ENCODE peak calls at places on chromosomes 16 and 17, in five cellular contexts. One of them, this sample, is unnamed.

GRCh38 chr17:50708050-50709000 is 611 bp upstream of the ANKRD40 start:
- DNase-seq in WTC11: no peak
- DNase-seq in H9: no peak
- DNase-seq in ascending aorta: no peak
- DNase-seq in CD8-positive, alpha-beta T cell: no peak
- DNase-seq in this sample: no peak

GRCh38 chr17:73564856-73565255 is 79.4 kb downstream of the SDK2 start:
- DNase-seq in CD8-positive, alpha-beta T cell: no peak
- DNase-seq in WTC11: no peak
- DNase-seq in ascending aorta: no peak
- DNase-seq in H9: no peak
- DNase-seq in this sample: no peak

GRCh38 chr16:59013930-59014329 is 279.8 kb upstream of the GOT2 start:
- DNase-seq in ascending aorta: no peak
- DNase-seq in H9: no peak
- DNase-seq in CD8-positive, alpha-beta T cell: no peak
- DNase-seq in WTC11: no peak
- DNase-seq in this sample: no peak

GRCh38 chr16:28000314-28000713 is 63.2 kb downstream of the GSG1L start:
- DNase-seq in H9: no peak
- DNase-seq in ascending aorta: no peak
- DNase-seq in CD8-positive, alpha-beta T cell: no peak
- DNase-seq in WTC11: no peak
- DNase-seq in this sample: no peak

GRCh38 chr17:49548506-49549310 is 27.0 kb upstream of the NXPH3 start:
- DNase-seq in H9: peak
- DNase-seq in ascending aorta: peak
- DNase-seq in CD8-positive, alpha-beta T cell: no peak
- DNase-seq in WTC11: peak
- DNase-seq in this sample: no peak

GRCh38 chr17:34319087-34319486 is at the start of gene CCL8:
- DNase-seq in CD8-positive, alpha-beta T cell: no peak
- DNase-seq in WTC11: no peak
- DNase-seq in ascending aorta: no peak
- DNase-seq in H9: no peak
- DNase-seq in this sample: no peak

GRCh38 chr17:6995500-6996255 is at the start of gene ALOX12:
- DNase-seq in WTC11: peak
- DNase-seq in ascending aorta: no peak
- DNase-seq in CD8-positive, alpha-beta T cell: no peak
- DNase-seq in H9: peak
- DNase-seq in this sample: no peak

GRCh38 chr17:27608330-27609230 is 22.4 kb upstream of the LGALS9 start:
- DNase-seq in WTC11: no peak
- DNase-seq in CD8-positive, alpha-beta T cell: no peak
- DNase-seq in H9: no peak
- DNase-seq in ascending aorta: no peak
- DNase-seq in this sample: no peak

GRCh38 chr17:13244511-13244910 is 226.7 kb upstream of the ELAC2 start:
- DNase-seq in WTC11: no peak
- DNase-seq in CD8-positive, alpha-beta T cell: no peak
- DNase-seq in ascending aorta: no peak
- DNase-seq in H9: no peak
- DNase-seq in this sample: no peak

GRCh38 chr17:21370430-21370829 is 5.7 kb upstream of the KCNJ12 start:
- DNase-seq in CD8-positive, alpha-beta T cell: no peak
- DNase-seq in ascending aorta: no peak
- DNase-seq in H9: no peak
- DNase-seq in WTC11: no peak
- DNase-seq in this sample: peak

GRCh38 chr17:50028207-50029120 is 27.4 kb upstream of the ITGA3 start:
- DNase-seq in H9: peak
- DNase-seq in WTC11: peak
- DNase-seq in ascending aorta: peak
- DNase-seq in CD8-positive, alpha-beta T cell: no peak
- DNase-seq in this sample: no peak

GRCh38 chr17:44916781-44917241 is 1.5 kb upstream of the GFAP start:
- DNase-seq in WTC11: no peak
- DNase-seq in ascending aorta: peak
- DNase-seq in CD8-positive, alpha-beta T cell: no peak
- DNase-seq in H9: no peak
- DNase-seq in this sample: no peak

GRCh38 chr17:64380985-64381384 is 9.7 kb downstream of the PECAM1 start:
- DNase-seq in ascending aorta: no peak
- DNase-seq in CD8-positive, alpha-beta T cell: no peak
- DNase-seq in H9: no peak
- DNase-seq in WTC11: no peak
- DNase-seq in this sample: no peak

GRCh38 chr16:25210758-25211157 is 6.0 kb upstream of the AQP8 start:
- DNase-seq in CD8-positive, alpha-beta T cell: no peak
- DNase-seq in WTC11: no peak
- DNase-seq in ascending aorta: no peak
- DNase-seq in H9: no peak
- DNase-seq in this sample: no peak

GRCh38 chr17:78249074-78249835 is 17.8 kb downstream of the TMEM235 start:
- DNase-seq in WTC11: no peak
- DNase-seq in H9: no peak
- DNase-seq in CD8-positive, alpha-beta T cell: no peak
- DNase-seq in ascending aorta: no peak
- DNase-seq in this sample: no peak

GRCh38 chr16:86611517-86611840 is 33.1 kb downstream of the FOXL1 start:
- DNase-seq in ascending aorta: peak
- DNase-seq in WTC11: no peak
- DNase-seq in CD8-positive, alpha-beta T cell: no peak
- DNase-seq in H9: no peak
- DNase-seq in this sample: no peak

GRCh38 chr16:10182186-10182683 is at the start of gene GRIN2A:
- DNase-seq in ascending aorta: no peak
- DNase-seq in CD8-positive, alpha-beta T cell: no peak
- DNase-seq in WTC11: peak
- DNase-seq in H9: no peak
- DNase-seq in this sample: peak

GRCh38 chr17:13484020-13484419 is 117.7 kb downstream of the HS3ST3A1 start:
- DNase-seq in CD8-positive, alpha-beta T cell: no peak
- DNase-seq in ascending aorta: no peak
- DNase-seq in WTC11: no peak
- DNase-seq in H9: no peak
- DNase-seq in this sample: no peak

GRCh38 chr16:2719328-2720062 is 529 bp downstream of the PRSS27 start:
- DNase-seq in CD8-positive, alpha-beta T cell: no peak
- DNase-seq in H9: no peak
- DNase-seq in ascending aorta: no peak
- DNase-seq in WTC11: no peak
- DNase-seq in this sample: no peak

GRCh38 chr17:65583921-65584603 is 22.6 kb upstream of the AXIN2 start:
- DNase-seq in CD8-positive, alpha-beta T cell: no peak
- DNase-seq in ascending aorta: no peak
- DNase-seq in H9: no peak
- DNase-seq in WTC11: no peak
- DNase-seq in this sample: no peak

GRCh38 chr17:49223517-49224197 is 6.9 kb downstream of the PHOSPHO1 start:
- DNase-seq in WTC11: peak
- DNase-seq in CD8-positive, alpha-beta T cell: peak
- DNase-seq in H9: peak
- DNase-seq in ascending aorta: no peak
- DNase-seq in this sample: peak

GRCh38 chr16:56357291-56357764 is 68.0 kb downstream of the AMFR start:
- DNase-seq in ascending aorta: peak
- DNase-seq in WTC11: peak
- DNase-seq in CD8-positive, alpha-beta T cell: no peak
- DNase-seq in H9: peak
- DNase-seq in this sample: no peak

GRCh38 chr16:57601801-57602478 is 26.5 kb upstream of the ADGRG1 start:
- DNase-seq in ascending aorta: peak
- DNase-seq in H9: no peak
- DNase-seq in WTC11: no peak
- DNase-seq in CD8-positive, alpha-beta T cell: peak
- DNase-seq in this sample: no peak

GRCh38 chr17:30219315-30219714 is 16.2 kb downstream of the SLC6A4 start:
- DNase-seq in WTC11: no peak
- DNase-seq in ascending aorta: no peak
- DNase-seq in H9: no peak
- DNase-seq in CD8-positive, alpha-beta T cell: no peak
- DNase-seq in this sample: no peak

GRCh38 chr17:50146927-50147640 is 3.4 kb downstream of the PPP1R9B start:
- DNase-seq in CD8-positive, alpha-beta T cell: no peak
- DNase-seq in H9: no peak
- DNase-seq in ascending aorta: peak
- DNase-seq in WTC11: no peak
- DNase-seq in this sample: no peak

GRCh38 chr17:73404246-73404645 is 92.4 kb upstream of the CDC42EP4 start:
- DNase-seq in CD8-positive, alpha-beta T cell: no peak
- DNase-seq in H9: no peak
- DNase-seq in WTC11: no peak
- DNase-seq in ascending aorta: no peak
- DNase-seq in this sample: no peak

GRCh38 chr17:72514321-72514861 is 393.6 kb downstream of the SOX9 start:
- DNase-seq in H9: no peak
- DNase-seq in WTC11: no peak
- DNase-seq in ascending aorta: no peak
- DNase-seq in CD8-positive, alpha-beta T cell: no peak
- DNase-seq in this sample: no peak

GRCh38 chr16:48317614-48318013 is 67.6 kb downstream of the SIAH1 start:
- DNase-seq in ascending aorta: no peak
- DNase-seq in CD8-positive, alpha-beta T cell: no peak
- DNase-seq in WTC11: no peak
- DNase-seq in H9: no peak
- DNase-seq in this sample: no peak

GRCh38 chr16:17369441-17369951 is 101.3 kb downstream of the XYLT1 start:
- DNase-seq in CD8-positive, alpha-beta T cell: peak
- DNase-seq in WTC11: no peak
- DNase-seq in ascending aorta: peak
- DNase-seq in H9: no peak
- DNase-seq in this sample: no peak

GRCh38 chr16:75377971-75378386 is 55.3 kb downstream of the CFDP1 start:
- DNase-seq in WTC11: peak
- DNase-seq in ascending aorta: no peak
- DNase-seq in CD8-positive, alpha-beta T cell: no peak
- DNase-seq in H9: peak
- DNase-seq in this sample: peak

GRCh38 chr16:30382398-30383015 is at the start of gene SEPTIN1:
- DNase-seq in WTC11: no peak
- DNase-seq in CD8-positive, alpha-beta T cell: peak
- DNase-seq in ascending aorta: no peak
- DNase-seq in H9: no peak
- DNase-seq in this sample: no peak

GRCh38 chr17:66466933-66467367 is 164.5 kb downstream of the PRKCA start:
- DNase-seq in ascending aorta: peak
- DNase-seq in WTC11: no peak
- DNase-seq in H9: peak
- DNase-seq in CD8-positive, alpha-beta T cell: no peak
- DNase-seq in this sample: no peak

GRCh38 chr17:75830168-75831031 is 13.8 kb downstream of the UNC13D start:
- DNase-seq in CD8-positive, alpha-beta T cell: peak
- DNase-seq in ascending aorta: no peak
- DNase-seq in H9: peak
- DNase-seq in WTC11: peak
- DNase-seq in this sample: peak
- TF ChIP-seq CTCF in CD8-positive, alpha-beta T cell: peak
- TF ChIP-seq CTCF in ascending aorta: peak
- TF ChIP-seq CTCF in H9: peak
- TF ChIP-seq CTCF in WTC11: peak
- TF ChIP-seq CTCF in this sample: peak

DNA sequence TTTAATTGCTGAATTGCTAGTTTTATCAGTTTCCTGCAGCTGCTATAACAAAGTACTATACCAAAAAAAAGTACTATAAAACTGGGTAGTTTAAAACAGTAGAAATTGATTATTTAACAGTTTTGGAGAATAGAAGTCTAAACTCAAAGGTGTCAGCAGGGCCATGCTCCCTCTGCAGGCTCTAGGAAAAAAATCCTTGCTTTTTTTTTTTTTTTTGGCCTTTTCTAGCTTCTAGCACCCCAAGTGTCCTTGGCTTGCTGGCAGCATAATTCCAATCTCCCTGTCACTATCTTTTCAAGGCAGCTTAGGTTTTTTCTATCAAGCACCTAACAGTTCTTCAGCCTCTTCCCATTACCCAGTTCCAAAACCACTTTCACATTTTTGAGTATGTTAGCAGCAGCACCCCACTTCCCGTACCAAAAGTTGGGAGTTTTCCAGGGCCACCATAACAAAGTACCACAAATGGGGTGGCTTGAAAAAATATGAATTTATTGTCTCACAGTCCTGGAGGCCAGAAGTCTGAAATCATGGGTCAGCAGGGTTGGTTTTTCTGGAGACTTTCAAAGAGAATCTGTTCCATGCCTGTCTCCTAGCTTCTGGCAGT is 37.4 kb downstream of the BPTF start:
- DNase-seq in ascending aorta: no peak
- DNase-seq in WTC11: no peak
- DNase-seq in H9: no peak
- DNase-seq in CD8-positive, alpha-beta T cell: no peak
- DNase-seq in this sample: no peak
- TF ChIP-seq CTCF in ascending aorta: no peak
- TF ChIP-seq CTCF in WTC11: no peak
- TF ChIP-seq CTCF in H9: peak
- TF ChIP-seq CTCF in CD8-positive, alpha-beta T cell: peak
- TF ChIP-seq CTCF in this sample: peak

DNA sequence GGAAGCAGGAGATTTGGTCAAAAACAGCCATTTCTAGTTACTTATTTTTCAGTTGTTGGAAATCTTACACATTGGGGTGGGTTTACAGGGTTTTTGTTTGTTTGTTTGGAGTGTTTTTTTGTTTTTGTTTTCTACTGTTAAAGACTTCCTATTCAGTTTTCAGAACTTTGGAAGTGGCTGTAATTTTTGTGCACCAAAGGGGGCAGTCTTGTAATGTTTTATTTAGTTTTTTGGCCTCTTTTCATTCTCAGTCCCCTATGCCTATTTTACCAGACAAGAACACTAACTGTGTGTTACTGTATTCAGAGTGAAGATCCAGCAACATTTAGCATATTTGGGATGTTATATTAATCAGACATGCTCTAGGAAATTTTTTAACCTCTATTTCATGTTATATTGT is 20.6 kb downstream of the TPPP3 start:
- DNase-seq in H9: no peak
- DNase-seq in WTC11: no peak
- DNase-seq in ascending aorta: no peak
- DNase-seq in CD8-positive, alpha-beta T cell: no peak
- DNase-seq in this sample: no peak
- TF ChIP-seq CTCF in H9: peak
- TF ChIP-seq CTCF in WTC11: no peak
- TF ChIP-seq CTCF in ascending aorta: peak
- TF ChIP-seq CTCF in CD8-positive, alpha-beta T cell: no peak
- TF ChIP-seq CTCF in this sample: peak

GRCh38 chr17:1630662-1631061 is 2.0 kb upstream of the SLC43A2 start:
- DNase-seq in ascending aorta: no peak
- DNase-seq in WTC11: no peak
- DNase-seq in CD8-positive, alpha-beta T cell: no peak
- DNase-seq in H9: no peak
- DNase-seq in this sample: no peak

GRCh38 chr17:1627987-1628855 is at the start of gene SLC43A2:
- DNase-seq in WTC11: peak
- DNase-seq in H9: peak
- DNase-seq in CD8-positive, alpha-beta T cell: peak
- DNase-seq in ascending aorta: peak
- DNase-seq in this sample: peak

GRCh38 chr17:1629647-1630310 is 1.1 kb upstream of the SLC43A2 start:
- DNase-seq in WTC11: peak
- DNase-seq in ascending aorta: peak
- DNase-seq in CD8-positive, alpha-beta T cell: peak
- DNase-seq in H9: peak
- DNase-seq in this sample: no peak

GRCh38 chr17:1627219-1627986 is 1.2 kb downstream of the SLC43A2 start:
- DNase-seq in CD8-positive, alpha-beta T cell: no peak
- DNase-seq in ascending aorta: peak
- DNase-seq in H9: peak
- DNase-seq in WTC11: peak
- DNase-seq in this sample: no peak

GRCh38 chr17:1628856-1629646 is 417 bp upstream of the SLC43A2 start:
- DNase-seq in ascending aorta: peak
- DNase-seq in CD8-positive, alpha-beta T cell: peak
- DNase-seq in H9: peak
- DNase-seq in WTC11: peak
- DNase-seq in this sample: peak
- TF ChIP-seq CTCF in ascending aorta: peak
- TF ChIP-seq CTCF in CD8-positive, alpha-beta T cell: no peak
- TF ChIP-seq CTCF in H9: peak
- TF ChIP-seq CTCF in WTC11: no peak
- TF ChIP-seq CTCF in this sample: peak